ENCODE peak calls at places on chromosomes 16 and 17, in seven cellular contexts. W, A, U, O, R, J and X are unnamed samples.

GRCh38 chr16:53224932-53225533 is 170.2 kb downstream of the CHD9 start:
- DNase-seq in W (no peak), A (no peak), U (no peak), O (no peak), R (no peak), J (no peak), X (no peak)

GRCh38 chr16:89687092-89687940 is 827 bp downstream of the CDK10 start:
- DNase-seq in W (no peak), A (no peak), U (no peak), O (no peak), R (no peak), J (peak; percentile 26), X (peak; percentile 57)

GRCh38 chr16:81080233-81080632 is 3.2 kb upstream of the C16orf46 start:
- DNase-seq in W (no peak), A (no peak), U (no peak), O (no peak), R (no peak), J (no peak), X (no peak)

GRCh38 chr16:21101631-21102420 is 48.8 kb downstream of the DNAH3 start:
- DNase-seq in W (no peak), A (peak; percentile 47), U (peak; percentile 36), O (no peak), R (peak; percentile 31), J (no peak), X (no peak)

GRCh38 chr17:73027130-73027741 is 65.3 kb downstream of the SLC39A11 start:
- DNase-seq in W (no peak), A (no peak), U (no peak), O (no peak), R (no peak), J (no peak), X (no peak)

GRCh38 chr16:2795714-2796143 is 2.5 kb upstream of the PRSS41 start:
- DNase-seq in W (no peak), A (no peak), U (no peak), O (no peak), R (no peak), J (peak; percentile 19), X (peak; percentile 86)

GRCh38 chr16:2473999-2474876 is 689 bp upstream of the TBC1D24 start:
- DNase-seq in W (peak; percentile 76), A (peak; percentile 64), U (peak; percentile 61), O (no peak), R (peak; percentile 69), J (peak; percentile 60), X (peak; percentile 50)

GRCh38 chr16:67571981-67572431 is 9.7 kb downstream of the CTCF start:
- DNase-seq in W (no peak), A (no peak), U (no peak), O (no peak), R (no peak), J (no peak), X (no peak)

GRCh38 chr16:71528257-71528656 is 2.0 kb downstream of the CHST4 start:
- DNase-seq in W (no peak), A (no peak), U (no peak), O (no peak), R (no peak), J (no peak), X (no peak)

GRCh38 chr16:424623-425081 is 797 bp upstream of the RAB11FIP3 start:
- DNase-seq in W (no peak), A (no peak), U (peak; percentile 61), O (peak; percentile 27), R (peak; percentile 35), J (peak; percentile 63), X (peak; percentile 41)

GRCh38 chr16:88466175-88466862 is 13.2 kb downstream of the ZFPM1 start:
- DNase-seq in W (no peak), A (no peak), U (no peak), O (no peak), R (no peak), J (no peak), X (no peak)

GRCh38 chr16:84982434-84982833 is 28.9 kb downstream of the ZDHHC7 start:
- DNase-seq in W (peak; percentile 52), A (no peak), U (no peak), O (peak; percentile 57), R (no peak), J (no peak), X (no peak)
- H3K4me1 ChIP-seq in W (no peaks in the 10 kb centered on the region), A (no peaks in the 10 kb centered on the region), U (peaks cover 12% of the 10 kb centered on the region), O (peaks cover 3% of the 10 kb centered on the region), R (no peaks in the 10 kb centered on the region), J (no peaks in the 10 kb centered on the region), X (peaks cover 24% of the 10 kb centered on the region)

GRCh38 chr16:11235703-11235991 is 20.4 kb downstream of the SOCS1 start:
- DNase-seq in W (no peak), A (no peak), U (no peak), O (no peak), R (no peak), J (no peak), X (no peak)
- H3K4me1 ChIP-seq in W (peaks cover 42% of the 10 kb centered on the region), A (no peaks in the 10 kb centered on the region), U (no peaks in the 10 kb centered on the region), O (no peaks in the 10 kb centered on the region), R (no peaks in the 10 kb centered on the region), J (no peaks in the 10 kb centered on the region), X (no peaks in the 10 kb centered on the region)

DNA sequence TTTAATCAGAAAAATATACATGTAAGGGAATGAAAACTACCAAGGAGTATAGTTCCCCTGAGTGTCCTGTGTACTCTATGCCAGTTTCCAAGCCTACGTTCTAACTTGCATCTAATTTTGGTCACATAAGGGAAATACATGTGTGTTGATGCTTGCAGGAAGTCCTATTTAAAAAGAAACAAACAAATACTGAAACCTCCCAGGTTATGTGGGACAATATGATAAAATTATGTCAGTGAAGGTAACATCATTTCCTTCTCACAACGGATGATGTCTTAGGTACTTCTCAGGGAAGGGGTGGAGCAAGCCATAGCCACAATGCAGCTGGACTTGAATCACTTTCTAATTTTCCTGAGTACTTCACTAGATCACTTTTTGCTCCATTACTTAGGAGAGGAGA is 115.9 kb downstream of the ZFHX3 start:
- DNase-seq in W (no peak), A (no peak), U (no peak), O (no peak), R (no peak), J (no peak), X (no peak)
- H3K4me1 ChIP-seq in W (no peaks in the 10 kb centered on the region), A (peaks cover 5% of the 10 kb centered on the region), U (peaks cover 16% of the 10 kb centered on the region), O (peaks cover 26% of the 10 kb centered on the region), R (peaks cover 18% of the 10 kb centered on the region), J (no peaks in the 10 kb centered on the region), X (peaks cover 23% of the 10 kb centered on the region)

GRCh38 chr17:3959295-3959899 is 4.8 kb downstream of the ATP2A3 start:
- DNase-seq in W (no peak), A (no peak), U (no peak), O (peak; percentile 41), R (no peak), J (no peak), X (peak; percentile 84)
- H3K4me1 ChIP-seq in W (peaks cover 69% of the 10 kb centered on the region), A (peaks cover 3% of the 10 kb centered on the region), U (peaks cover 30% of the 10 kb centered on the region), O (peaks cover 10% of the 10 kb centered on the region), R (no peaks in the 10 kb centered on the region), J (no peaks in the 10 kb centered on the region), X (peaks cover 20% of the 10 kb centered on the region)

DNA sequence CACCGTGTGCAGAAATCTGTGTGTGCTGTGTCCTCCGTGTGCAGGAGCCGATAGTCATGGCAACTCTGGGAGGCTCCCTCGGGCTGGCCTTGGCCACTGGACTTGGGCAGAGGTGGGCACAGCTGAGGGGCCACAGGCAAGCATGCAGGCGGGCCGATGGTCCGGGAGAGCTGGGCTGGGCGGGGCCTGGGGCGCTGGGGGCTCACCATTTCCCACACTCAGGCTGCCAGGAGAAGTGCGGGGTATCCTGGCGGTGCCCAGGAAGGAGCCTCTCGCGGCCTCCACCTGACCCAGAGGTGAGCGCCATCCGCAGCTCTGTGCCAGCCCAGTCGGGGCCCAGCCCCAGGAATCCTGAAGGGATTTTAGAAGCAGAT is 28.4 kb downstream of the BAHCC1 start:
- DNase-seq in W (no peak), A (no peak), U (no peak), O (no peak), R (no peak), J (no peak), X (no peak)
- H3K4me1 ChIP-seq in W (peaks cover 22% of the 10 kb centered on the region), A (no peaks in the 10 kb centered on the region), U (peaks cover 67% of the 10 kb centered on the region), O (peaks cover 19% of the 10 kb centered on the region), R (peaks cover 50% of the 10 kb centered on the region), J (no peaks in the 10 kb centered on the region), X (peaks cover 36% of the 10 kb centered on the region)

DNA sequence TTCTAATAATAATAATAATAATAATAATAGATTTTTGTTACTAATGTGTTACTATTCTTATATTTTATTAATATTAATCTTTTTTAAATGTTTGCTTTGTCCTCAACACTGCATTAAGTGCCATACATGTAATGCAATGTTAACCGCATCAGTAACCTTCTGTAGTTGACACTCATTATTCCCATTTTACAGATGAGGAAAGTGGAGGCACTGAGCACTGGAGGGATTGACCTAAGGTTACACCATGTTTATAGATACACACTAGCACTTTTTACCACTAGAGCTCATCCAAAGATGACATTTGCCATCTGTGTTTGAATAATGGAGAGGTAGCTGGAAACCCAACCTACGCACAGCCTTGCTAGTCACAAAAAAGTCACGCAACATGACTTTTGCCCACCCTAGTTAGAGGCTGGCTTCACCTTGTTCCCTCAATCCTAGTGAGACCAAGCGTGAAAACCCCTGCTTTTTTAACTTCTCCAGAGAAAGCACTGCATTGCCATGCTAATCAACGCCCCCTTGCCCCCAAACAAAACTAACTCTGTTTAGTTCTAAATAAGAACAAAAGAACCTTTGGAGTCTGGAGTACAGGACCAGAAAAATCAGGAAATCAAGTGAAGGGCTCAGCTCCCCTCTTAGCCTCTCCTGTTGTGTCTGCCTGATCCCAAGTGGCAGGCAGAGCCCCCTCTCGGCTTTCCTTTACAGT is 2.3 kb downstream of the ARSG start:
- DNase-seq in W (no peak), A (no peak), U (no peak), O (no peak), R (no peak), J (no peak), X (no peak)
- H3K4me1 ChIP-seq in W (peaks cover 71% of the 10 kb centered on the region), A (peaks cover 2% of the 10 kb centered on the region), U (peaks cover 7% of the 10 kb centered on the region), O (peaks cover 12% of the 10 kb centered on the region), R (peaks cover 6% of the 10 kb centered on the region), J (no peaks in the 10 kb centered on the region), X (peaks cover 20% of the 10 kb centered on the region)

GRCh38 chr16:11497329-11497805 is 89.4 kb downstream of the LITAF start:
- DNase-seq in W (no peak), A (peak; percentile 75), U (peak; percentile 87), O (peak; percentile 95), R (peak; percentile 76), J (peak; percentile 98), X (peak; percentile 97)
- H3K4me1 ChIP-seq in W (peaks cover 14% of the 10 kb centered on the region), A (peaks cover 2% of the 10 kb centered on the region), U (peaks cover 26% of the 10 kb centered on the region), O (peaks cover 9% of the 10 kb centered on the region), R (peaks cover 14% of the 10 kb centered on the region), J (no peaks in the 10 kb centered on the region), X (peaks cover 20% of the 10 kb centered on the region)

GRCh38 chr17:3887394-3887793 is 5.5 kb downstream of the CAMKK1 start:
- DNase-seq in W (no peak), A (no peak), U (no peak), O (no peak), R (no peak), J (no peak), X (no peak)

GRCh38 chr17:3888343-3889171 is 4.3 kb downstream of the CAMKK1 start:
- DNase-seq in W (no peak), A (peak; percentile 92), U (peak; percentile 72), O (peak; percentile 87), R (peak; percentile 81), J (peak; percentile 81), X (peak; percentile 89)

GRCh38 chr17:3886776-3887175 is 6.1 kb downstream of the CAMKK1 start:
- DNase-seq in W (no peak), A (no peak), U (no peak), O (no peak), R (no peak), J (peak; percentile 68), X (no peak)

GRCh38 chr17:3889613-3890012 is 3.2 kb downstream of the CAMKK1 start:
- DNase-seq in W (no peak), A (no peak), U (no peak), O (no peak), R (no peak), J (no peak), X (no peak)

GRCh38 chr17:3887811-3888210 is 5.0 kb downstream of the CAMKK1 start:
- DNase-seq in W (no peak), A (no peak), U (no peak), O (no peak), R (no peak), J (no peak), X (no peak)
- H3K4me1 ChIP-seq in W (peaks cover 31% of the 10 kb centered on the region), A (peaks cover 2% of the 10 kb centered on the region), U (peaks cover 49% of the 10 kb centered on the region), O (peaks cover 14% of the 10 kb centered on the region), R (peaks cover 20% of the 10 kb centered on the region), J (no peaks in the 10 kb centered on the region), X (peaks cover 65% of the 10 kb centered on the region)